ENCODE peak calls at places on chromosomes 7 and 10, in eight cellular contexts. A, T, X, H, R, J, Y and M are unnamed samples.

GRCh38 chr7:84210301-84210700 is 15.7 kb upstream of the SEMA3A start:
- DNase-seq in A (no peak), T (no peak), X (no peak), H (no peak), R (no peak), J (no peak), Y (no peak), M (no peak)

GRCh38 chr7:22723171-22723601 is 3.8 kb upstream of the IL6 start:
- DNase-seq in A (peak), T (peak), X (no peak), H (peak), R (no peak), J (peak), Y (peak), M (peak)

GRCh38 chr10:69057261-69057950 is 30.5 kb upstream of the SRGN start:
- DNase-seq in A (peak), T (no peak), X (no peak), H (no peak), R (peak), J (peak), Y (peak), M (peak)

GRCh38 chr10:131926743-131927595 is 26.2 kb downstream of the PPP2R2D start:
- DNase-seq in A (no peak), T (no peak), X (no peak), H (no peak), R (no peak), J (no peak), Y (no peak), M (no peak)

GRCh38 chr10:85925201-85925750 is 441.3 kb downstream of the GRID1 start:
- DNase-seq in A (no peak), T (no peak), X (no peak), H (no peak), R (no peak), J (no peak), Y (no peak), M (no peak)

GRCh38 chr10:102776779-102777417 is 33.1 kb downstream of the WBP1L start:
- DNase-seq in A (peak), T (peak), X (no peak), H (peak), R (no peak), J (peak), Y (peak), M (peak)

GRCh38 chr7:123647106-123647730 is 8.4 kb upstream of the LMOD2 start:
- DNase-seq in A (no peak), T (no peak), X (no peak), H (no peak), R (no peak), J (no peak), Y (no peak), M (no peak)

GRCh38 chr7:149459201-149459539 is 1.7 kb downstream of the ZNF777 start:
- DNase-seq in A (no peak), T (no peak), X (no peak), H (no peak), R (no peak), J (no peak), Y (no peak), M (no peak)

GRCh38 chr10:115985696-115986095 is 287.3 kb downstream of the GFRA1 start:
- DNase-seq in A (no peak), T (no peak), X (no peak), H (no peak), R (no peak), J (no peak), Y (no peak), M (no peak)

GRCh38 chr10:124706462-124706857 is 37.7 kb downstream of the FAM53B start:
- DNase-seq in A (no peak), T (no peak), X (no peak), H (no peak), R (no peak), J (no peak), Y (no peak), M (peak)

GRCh38 chr10:30819306-30820190 is 190.0 kb upstream of the LYZL2 start:
- DNase-seq in A (no peak), T (no peak), X (no peak), H (peak), R (no peak), J (no peak), Y (no peak), M (no peak)

GRCh38 chr10:34721201-34721840 is 93.8 kb downstream of the PARD3 start:
- DNase-seq in A (no peak), T (peak), X (no peak), H (peak), R (no peak), J (no peak), Y (no peak), M (no peak)

GRCh38 chr10:104209575-104210198 is 22.5 kb downstream of the CFAP43 start:
- DNase-seq in A (no peak), T (peak), X (no peak), H (peak), R (no peak), J (no peak), Y (no peak), M (no peak)

GRCh38 chr7:131525820-131526219 is 30.6 kb downstream of the PODXL start:
- DNase-seq in A (no peak), T (peak), X (no peak), H (peak), R (no peak), J (no peak), Y (no peak), M (no peak)

GRCh38 chr10:3761916-3762708 is 22.9 kb downstream of the KLF6 start:
- DNase-seq in A (no peak), T (no peak), X (no peak), H (peak), R (no peak), J (no peak), Y (no peak), M (no peak)